ENCODE peak calls at places on chromosomes 4 and X, in six cellular contexts. G is MG63, X is HFFc6, E is Daoy, W is AG08396, N is H7. B is an unnamed sample.

GRCh38 chrX:136627381-136627780 is 20.6 kb upstream of the CD40LG start:
- DNase-seq in G (no peak), X (no peak), E (no peak), W (no peak), N (no peak), B (no peak)

GRCh38 chr4:79576480-79576803 is 168.4 kb upstream of the GK2 start:
- DNase-seq in G (peak; percentile 2), X (no peak), E (peak; percentile 20), W (no peak), N (peak; percentile 2), B (no peak)

GRCh38 chr4:72473434-72473900 is 95.6 kb downstream of the ADAMTS3 start:
- DNase-seq in G (no peak), X (no peak), E (no peak), W (no peak), N (no peak), B (no peak)

GRCh38 chr4:78242071-78242470 is 184.9 kb downstream of the FRAS1 start:
- DNase-seq in G (no peak), X (peak; percentile 26), E (no peak), W (no peak), N (no peak), B (no peak)

GRCh38 chrX:69535661-69536060 is 31.5 kb downstream of the NALF2 start:
- DNase-seq in G (no peak), X (no peak), E (no peak), W (no peak), N (no peak), B (no peak)

GRCh38 chr4:7699040-7699439 is 240.6 kb downstream of the AFAP1 start:
- DNase-seq in G (no peak), X (peak; percentile 57), E (peak; percentile 77), W (peak; percentile 75), N (peak; percentile 74), B (no peak)

GRCh38 chr4:185201983-185202962 is 1.5 kb downstream of the CFAP97 start:
- DNase-seq in G (no peak), X (peak; percentile 35), E (peak; percentile 3), W (peak; percentile 23), N (no peak), B (no peak)

GRCh38 chr4:74682567-74683359 is 111.6 kb downstream of the BTC start:
- DNase-seq in G (peak; percentile 88), X (peak; percentile 97), E (peak; percentile 80), W (peak; percentile 56), N (no peak), B (no peak)

GRCh38 chrX:63128509-63128908 is 222.6 kb downstream of the SPIN4 start:
- DNase-seq in G (peak; percentile 9), X (peak; percentile 5), E (no peak), W (no peak), N (no peak), B (peak; percentile 11)

GRCh38 chrX:53374923-53375322 is 47.5 kb downstream of the SMC1A start:
- DNase-seq in G (no peak), X (no peak), E (no peak), W (no peak), N (no peak), B (no peak)

GRCh38 chrX:24360272-24360671 is at the start of gene SUPT20HL1:
- DNase-seq in G (no peak), X (no peak), E (no peak), W (no peak), N (no peak), B (no peak)

GRCh38 chr4:18318682-18319410 is 297.3 kb upstream of the LCORL start:
- DNase-seq in G (no peak), X (no peak), E (no peak), W (no peak), N (no peak), B (no peak)

GRCh38 chr4:53100801-53101581 is 238.9 kb downstream of the RASL11B start:
- DNase-seq in G (peak; percentile 38), X (peak; percentile 62), E (peak; percentile 20), W (no peak), N (no peak), B (no peak)

GRCh38 chr4:100391913-100392312 is 125.9 kb downstream of the EMCN start:
- DNase-seq in G (no peak), X (peak; percentile 24), E (no peak), W (peak; percentile 5), N (no peak), B (peak; percentile 2)

GRCh38 chrX:41148553-41148952 is 63.3 kb downstream of the USP9X start:
- DNase-seq in G (no peak), X (peak; percentile 33), E (peak; percentile 24), W (peak; percentile 8), N (no peak), B (no peak)

GRCh38 chr4:185752881-185753280 is 59.1 kb downstream of the SORBS2 start:
- DNase-seq in G (no peak), X (no peak), E (no peak), W (no peak), N (no peak), B (no peak)

GRCh38 chr4:186807809-186808634 is 84.4 kb upstream of the FAT1 start:
- DNase-seq in G (no peak), X (peak; percentile 78), E (no peak), W (no peak), N (no peak), B (no peak)

GRCh38 chr4:73855406-73855805 is 2.3 kb downstream of the PF4V1 start:
- DNase-seq in G (no peak), X (no peak), E (no peak), W (no peak), N (no peak), B (no peak)

GRCh38 chr4:125538670-125539069 is 223.9 kb downstream of the FAT4 start:
- DNase-seq in G (no peak), X (no peak), E (no peak), W (no peak), N (no peak), B (no peak)

GRCh38 chr4:25993564-25994185 is 79.7 kb downstream of the SMIM20 start:
- DNase-seq in G (peak; percentile 36), X (no peak), E (peak; percentile 32), W (no peak), N (peak; percentile 85), B (no peak)

GRCh38 chr4:18398661-18399060 is 377.1 kb upstream of the LCORL start:
- DNase-seq in G (no peak), X (no peak), E (no peak), W (no peak), N (no peak), B (no peak)

GRCh38 chrX:110442631-110443030 is 84.0 kb downstream of the RTL9 start:
- DNase-seq in G (peak; percentile 29), X (peak; percentile 33), E (peak; percentile 34), W (peak; percentile 51), N (peak; percentile 71), B (peak; percentile 31)

GRCh38 chr4:17027495-17027894 is 129.1 kb upstream of the LDB2 start:
- DNase-seq in G (peak; percentile 44), X (peak; percentile 98), E (peak; percentile 9), W (peak; percentile 81), N (no peak), B (no peak)

GRCh38 chr4:99821918-99822503 is 5.4 kb downstream of the DAPP1 start:
- DNase-seq in G (no peak), X (no peak), E (no peak), W (no peak), N (no peak), B (no peak)

GRCh38 chrX:133434197-133434820 is 19.0 kb upstream of the GPC4 start:
- DNase-seq in G (no peak), X (no peak), E (no peak), W (no peak), N (no peak), B (no peak)

GRCh38 chrX:135086197-135086854 is 34.0 kb downstream of the ETDB start:
- DNase-seq in G (no peak), X (peak; percentile 40), E (peak; percentile 39), W (peak; percentile 49), N (peak; percentile 64), B (peak; percentile 46)

GRCh38 chr4:147773261-147774184 is 41.6 kb downstream of the ARHGAP10 start:
- DNase-seq in G (peak; percentile 17), X (peak; percentile 33), E (peak; percentile 41), W (no peak), N (no peak), B (no peak)

GRCh38 chrX:140163376-140164159 is 198.2 kb upstream of the CXorf66 start:
- DNase-seq in G (peak; percentile 36), X (no peak), E (no peak), W (no peak), N (no peak), B (no peak)

GRCh38 chrX:42432552-42432951 is 345.4 kb downstream of the PPP1R2C start:
- DNase-seq in G (no peak), X (no peak), E (no peak), W (no peak), N (no peak), B (no peak)

B was measured in GM13977.